ENCODE peak calls at places on chromosomes 3 and 15, in nine cellular contexts. A, P, C, I, K, L, M, T and W are unnamed samples.
A peak's percentile ranks its signal among the peaks of the same experiment; 100 is the strongest.

GRCh38 chr3:43087249-43087776 is 18.6 kb downstream of the POMGNT2 start:
- DNase-seq in C (no peak), T (no peak), A (no peak), P (no peak), I (no peak), K (no peak), M (no peak), L (no peak), W (no peak)

GRCh38 chr3:67646586-67647234 is 7.7 kb downstream of the SUCLG2 start:
- DNase-seq in C (no peak), K (no peak), P (no peak), A (no peak), L (no peak), I (no peak), T (no peak), M (no peak), W (no peak)

GRCh38 chr15:77494073-77494472 is 73.4 kb downstream of the HMG20A start:
- DNase-seq in T (no peak), L (no peak), M (no peak), I (no peak), K (no peak), P (no peak), C (no peak), A (no peak), W (no peak)

GRCh38 chr3:20111836-20112235 is 71.6 kb downstream of the KAT2B start:
- DNase-seq in I (no peak), T (no peak), L (no peak), C (no peak), K (no peak), P (no peak), A (no peak), M (no peak), W (no peak)

GRCh38 chr3:184361532-184361931 is at the start of the genes CLCN2 and POLR2H:
- DNase-seq in M (no peak), T (peak; percentile 66), A (peak; percentile 50), C (peak; percentile 81), L (peak; percentile 43), K (no peak), I (no peak), P (no peak), W (peak; percentile 73)

GRCh38 chr15:60376677-60377095 is 21.1 kb downstream of the ANXA2 start:
- DNase-seq in C (no peak), L (no peak), A (no peak), P (no peak), K (no peak), T (peak; percentile 71), M (no peak), I (no peak), W (no peak)

GRCh38 chr3:71973337-71974030 is 188.5 kb upstream of the PROK2 start:
- DNase-seq in I (peak; percentile 18), L (no peak), A (no peak), P (no peak), M (no peak), T (no peak), K (no peak), C (no peak), W (no peak)

GRCh38 chr3:57582470-57583168 is 14.5 kb downstream of the ARF4 start:
- DNase-seq in C (no peak), I (no peak), T (peak; percentile 28), K (no peak), A (no peak), P (no peak), M (no peak), L (no peak), W (no peak)

GRCh38 chr15:74656935-74657535 is 38.8 kb downstream of the EDC3 start:
- DNase-seq in P (no peak), L (no peak), T (no peak), C (no peak), M (no peak), A (no peak), K (no peak), I (no peak), W (no peak)

GRCh38 chr3:133776794-133777438 is 28.7 kb upstream of the SRPRB start:
- DNase-seq in K (no peak), L (no peak), M (no peak), C (no peak), I (no peak), P (no peak), T (no peak), A (no peak), W (no peak)

GRCh38 chr3:141229132-141229531 is 2.5 kb upstream of the PXYLP1 start:
- DNase-seq in T (no peak), L (no peak), K (no peak), M (no peak), A (no peak), P (no peak), I (no peak), C (no peak), W (no peak)

GRCh38 chr3:1528621-1529020 is 435.8 kb downstream of the CNTN6 start:
- DNase-seq in K (no peak), P (no peak), L (no peak), T (no peak), M (no peak), A (no peak), C (no peak), I (no peak), W (no peak)

GRCh38 chr3:2484162-2485026 is 385.7 kb downstream of the CNTN4 start:
- DNase-seq in T (no peak), M (no peak), A (no peak), C (no peak), L (no peak), K (no peak), I (no peak), P (no peak), W (no peak)

GRCh38 chr15:67042490-67043181 is 22.8 kb upstream of the SMAD3 start:
- DNase-seq in T (no peak), P (peak; percentile 60), L (no peak), K (no peak), A (no peak), C (no peak), M (no peak), I (no peak), W (no peak)

GRCh38 chr3:65439641-65440040 is 599.1 kb downstream of the MAGI1 start:
- DNase-seq in T (peak; percentile 60), K (no peak), C (peak; percentile 27), M (no peak), I (peak; percentile 17), P (peak; percentile 34), A (peak; percentile 37), L (no peak), W (no peak)

GRCh38 chr15:85584791-85585360 is 204.5 kb downstream of the AKAP13 start:
- DNase-seq in I (no peak), L (no peak), A (no peak), K (no peak), M (no peak), P (no peak), C (no peak), T (no peak), W (no peak)

GRCh38 chr3:9339750-9340449 is 23.0 kb upstream of the THUMPD3 start:
- DNase-seq in P (no peak), I (no peak), A (no peak), M (no peak), K (no peak), C (no peak), L (no peak), T (no peak), W (no peak)

GRCh38 chr15:48866141-48866563 is 11.8 kb upstream of the EID1 start:
- DNase-seq in P (peak; percentile 39), M (no peak), K (no peak), L (no peak), C (no peak), A (no peak), I (no peak), T (no peak), W (no peak)

GRCh38 chr3:27623085-27623753 is 98.9 kb downstream of the EOMES start:
- DNase-seq in C (no peak), L (no peak), M (no peak), A (no peak), I (no peak), P (peak; percentile 90), T (no peak), K (no peak), W (no peak)

GRCh38 chr15:29471757-29472156 is 202.1 kb upstream of the NSMCE3 start:
- DNase-seq in C (no peak), A (no peak), I (no peak), M (no peak), P (no peak), L (no peak), K (no peak), T (no peak), W (no peak)

GRCh38 chr3:37703633-37704032 is 158.0 kb upstream of the CTDSPL start:
- DNase-seq in K (no peak), C (no peak), L (no peak), M (no peak), I (no peak), A (no peak), P (no peak), T (no peak), W (no peak)

GRCh38 chr3:158809642-158810041 is 7.8 kb downstream of the MFSD1 start:
- DNase-seq in T (no peak), C (no peak), K (no peak), I (no peak), L (no peak), P (no peak), A (no peak), M (no peak), W (no peak)

GRCh38 chr3:8967553-8967952 is 4.3 kb upstream of the RAD18 start:
- DNase-seq in I (no peak), P (no peak), C (no peak), L (no peak), K (no peak), M (no peak), T (no peak), A (no peak), W (no peak)

GRCh38 chr3:66037330-66037985 is 1.3 kb downstream of the MAGI1 start:
- DNase-seq in A (peak; percentile 60), I (peak; percentile 28), K (no peak), C (no peak), P (no peak), L (no peak), T (peak; percentile 54), M (no peak), W (no peak)

GRCh38 chr3:57681691-57682090 is 11.2 kb downstream of the DENND6A start:
- DNase-seq in L (no peak), T (no peak), C (no peak), A (no peak), I (no peak), M (no peak), P (no peak), K (no peak), W (no peak)

GRCh38 chr3:136994772-136995516 is 37.2 kb downstream of the IL20RB start:
- DNase-seq in L (no peak), C (no peak), M (no peak), K (no peak), P (peak; percentile 61), I (peak; percentile 77), T (no peak), A (peak; percentile 89), W (no peak)

GRCh38 chr3:107325446-107325845 is 51.8 kb upstream of the CCDC54 start:
- DNase-seq in P (no peak), T (no peak), K (no peak), I (no peak), M (no peak), L (no peak), C (no peak), A (no peak), W (no peak)

GRCh38 chr15:52336530-52336929 is 40.9 kb upstream of the MYO5C start:
- DNase-seq in T (no peak), M (no peak), K (no peak), C (no peak), L (no peak), P (no peak), A (no peak), I (no peak), W (no peak)

GRCh38 chr3:100682854-100683760 is 26.2 kb upstream of the TFG start:
- DNase-seq in C (no peak), P (no peak), M (no peak), A (no peak), K (no peak), T (no peak), L (no peak), I (no peak), W (no peak)

GRCh38 chr3:38343797-38344594 is 2.6 kb upstream of the XYLB start:
- DNase-seq in A (no peak), I (no peak), M (no peak), P (no peak), T (peak; percentile 13), C (no peak), L (no peak), K (no peak), W (no peak)

GRCh38 chr3:127817331-127817821 is 4.9 kb downstream of the MGLL start:
- DNase-seq in A (no peak), L (no peak), T (peak; percentile 69), K (no peak), I (peak; percentile 73), M (no peak), C (no peak), P (peak; percentile 83), W (no peak)